ENCODE peak calls at places on chromosome X, in four cellular contexts. One of them, this sample, is unnamed.

GRCh38 chrX:101416691-101417090 is 8.7 kb downstream of the HNRNPH2 start:
- DNase-seq in IMR-90: no peak
- DNase-seq in mesendoderm: no peak
- DNase-seq in H1: no peak
- DNase-seq in this sample: no peak

GRCh38 chrX:21883258-21883657 is 27.5 kb downstream of the YY2 start:
- DNase-seq in IMR-90: no peak
- DNase-seq in mesendoderm: no peak
- DNase-seq in H1: no peak
- DNase-seq in this sample: no peak

GRCh38 chrX:139692908-139693307 is 15.1 kb downstream of the MCF2 start:
- DNase-seq in IMR-90: no peak
- DNase-seq in mesendoderm: peak
- DNase-seq in H1: peak
- DNase-seq in this sample: peak

GRCh38 chrX:43176686-43177085 is 398.7 kb upstream of the PPP1R2C start:
- DNase-seq in IMR-90: no peak
- DNase-seq in mesendoderm: no peak
- DNase-seq in H1: no peak
- DNase-seq in this sample: no peak

GRCh38 chrX:43557792-43558191 is 98.3 kb upstream of the MAOA start:
- DNase-seq in IMR-90: peak
- DNase-seq in mesendoderm: peak
- DNase-seq in H1: no peak
- DNase-seq in this sample: peak

GRCh38 chrX:135432881-135433521 is 11.3 kb downstream of the SMIM10L2A start:
- DNase-seq in IMR-90: no peak
- DNase-seq in mesendoderm: no peak
- DNase-seq in H1: no peak
- DNase-seq in this sample: no peak

GRCh38 chrX:57367649-57368048 is 81.1 kb downstream of the FAAH2 start:
- DNase-seq in IMR-90: no peak
- DNase-seq in mesendoderm: no peak
- DNase-seq in H1: no peak
- DNase-seq in this sample: no peak

GRCh38 chrX:154380153-154380552 is 1.1 kb downstream of the EMD start:
- DNase-seq in IMR-90: peak
- DNase-seq in mesendoderm: no peak
- DNase-seq in H1: no peak
- DNase-seq in this sample: no peak

GRCh38 chrX:101419489-101419888 is 11.5 kb downstream of the HNRNPH2 start:
- DNase-seq in IMR-90: no peak
- DNase-seq in mesendoderm: peak
- DNase-seq in H1: no peak
- DNase-seq in this sample: no peak

GRCh38 chrX:134694333-134694925 is 36.2 kb upstream of the PLAC1 start:
- DNase-seq in IMR-90: no peak
- DNase-seq in mesendoderm: no peak
- DNase-seq in H1: no peak
- DNase-seq in this sample: no peak

GRCh38 chrX:53188763-53189162 is 36.2 kb downstream of the KDM5C start:
- DNase-seq in IMR-90: peak
- DNase-seq in mesendoderm: peak
- DNase-seq in H1: no peak
- DNase-seq in this sample: no peak

GRCh38 chrX:8042304-8042703 is 115.1 kb upstream of the PNPLA4 start:
- DNase-seq in IMR-90: no peak
- DNase-seq in mesendoderm: peak
- DNase-seq in H1: no peak
- DNase-seq in this sample: no peak

GRCh38 chrX:13681595-13681994 is 7.3 kb upstream of the RAB9A start:
- DNase-seq in IMR-90: no peak
- DNase-seq in mesendoderm: no peak
- DNase-seq in H1: no peak
- DNase-seq in this sample: no peak

GRCh38 chrX:119541188-119541587 is 24.0 kb downstream of the STEEP1 start:
- DNase-seq in IMR-90: peak
- DNase-seq in mesendoderm: peak
- DNase-seq in H1: no peak
- DNase-seq in this sample: peak

GRCh38 chrX:119537487-119537886 is 27.7 kb downstream of the STEEP1 start:
- DNase-seq in IMR-90: no peak
- DNase-seq in mesendoderm: no peak
- DNase-seq in H1: no peak
- DNase-seq in this sample: no peak

GRCh38 chrX:119539872-119540271 is 25.3 kb downstream of the STEEP1 start:
- DNase-seq in IMR-90: no peak
- DNase-seq in mesendoderm: no peak
- DNase-seq in H1: no peak
- DNase-seq in this sample: no peak
- H3K56ac ChIP-seq in IMR-90: no peak
- H3K56ac ChIP-seq in mesendoderm: no peak
- H3K56ac ChIP-seq in H1: no peak
- H3K56ac ChIP-seq in this sample: no peak

DNA sequence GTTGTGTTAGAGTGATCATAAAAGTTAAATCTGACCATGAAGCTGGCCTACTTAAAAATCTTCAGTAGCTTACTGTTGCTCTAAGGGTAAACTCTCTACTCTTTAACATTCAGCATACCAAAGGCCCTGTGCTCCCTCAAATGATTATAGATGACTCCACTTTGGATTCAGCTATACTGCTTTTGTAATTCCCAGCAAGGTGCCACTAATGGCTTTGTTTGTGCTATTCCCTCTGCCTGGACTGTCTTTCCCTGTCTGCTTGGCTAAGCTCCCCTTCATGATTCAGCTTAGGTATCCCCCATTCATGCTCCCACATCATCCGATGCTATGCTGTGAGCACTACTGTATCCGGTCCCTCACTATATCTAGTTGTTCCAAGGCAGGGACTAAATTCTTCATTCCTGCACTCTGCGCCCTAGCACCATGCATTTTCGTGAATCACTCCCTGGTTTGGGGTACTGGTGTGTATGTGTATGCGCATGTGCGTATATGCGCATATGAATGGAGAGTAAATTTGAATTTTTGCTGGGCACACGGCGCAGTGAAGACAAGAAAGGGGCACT is 456 bp upstream of the PBDC1 start:
- DNase-seq in IMR-90: no peak
- DNase-seq in mesendoderm: no peak
- DNase-seq in H1: peak
- DNase-seq in this sample: no peak
- H3K18ac ChIP-seq in IMR-90: peak
- H3K18ac ChIP-seq in mesendoderm: no peak
- H3K18ac ChIP-seq in H1: peak
- H3K18ac ChIP-seq in this sample: peak

DNA sequence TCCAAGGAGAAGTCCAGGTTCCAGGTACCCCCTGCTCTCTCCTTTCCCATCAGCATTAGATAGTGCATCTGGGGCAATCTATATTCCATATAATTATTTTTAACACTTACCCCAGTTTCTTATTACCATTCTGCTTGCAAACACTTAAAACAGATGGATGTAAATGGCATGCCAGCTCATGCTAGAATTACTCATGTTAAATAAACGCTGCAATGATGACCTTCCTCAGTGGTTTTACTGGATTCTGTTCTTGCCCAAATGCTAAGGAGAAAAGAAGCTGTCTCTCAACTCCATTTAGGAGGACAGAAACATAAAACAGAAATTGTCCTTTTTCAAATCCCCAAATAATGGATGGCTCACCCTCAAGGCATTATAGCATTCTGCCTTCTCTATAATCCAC is 161.1 kb downstream of the NLGN4X start:
- DNase-seq in IMR-90: no peak
- DNase-seq in mesendoderm: no peak
- DNase-seq in H1: no peak
- DNase-seq in this sample: no peak
- H3K56ac ChIP-seq in IMR-90: no peak
- H3K56ac ChIP-seq in mesendoderm: no peak
- H3K56ac ChIP-seq in H1: no peak
- H3K56ac ChIP-seq in this sample: no peak

GRCh38 chrX:47540754-47541538 is 20.1 kb upstream of the ARAF start:
- DNase-seq in IMR-90: peak
- DNase-seq in mesendoderm: peak
- DNase-seq in H1: peak
- DNase-seq in this sample: peak
- H3K18ac ChIP-seq in IMR-90: no peak
- H3K18ac ChIP-seq in mesendoderm: peak
- H3K18ac ChIP-seq in H1: no peak
- H3K18ac ChIP-seq in this sample: peak

DNA sequence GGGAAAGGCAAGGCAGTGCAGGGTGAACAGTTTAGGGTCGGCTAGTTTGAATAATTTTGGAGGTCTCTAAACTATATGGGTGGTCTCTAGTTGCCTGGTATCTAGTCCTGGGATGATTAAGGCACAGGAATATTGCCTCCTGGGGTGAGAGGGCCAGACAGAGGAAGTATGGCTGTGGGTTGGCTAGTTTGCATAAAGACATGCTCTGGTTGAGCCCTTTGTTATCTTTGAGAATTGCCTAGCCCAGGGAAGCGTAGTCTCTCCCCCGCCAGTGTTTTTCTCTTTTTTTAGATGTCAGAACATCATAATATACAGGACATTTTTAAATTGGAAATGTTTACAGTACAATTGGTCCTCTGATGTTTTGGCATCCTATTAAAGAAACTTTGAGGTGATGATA is 163.5 kb downstream of the PWWP3B start:
- DNase-seq in IMR-90: no peak
- DNase-seq in mesendoderm: no peak
- DNase-seq in H1: no peak
- DNase-seq in this sample: no peak
- H3K56ac ChIP-seq in IMR-90: no peak
- H3K56ac ChIP-seq in mesendoderm: no peak
- H3K56ac ChIP-seq in H1: no peak
- H3K56ac ChIP-seq in this sample: no peak

This sample was measured in H9.